ENCODE peak calls at places on chromosomes 11 and 22, in six cellular contexts. One of them, this sample, is unnamed.

GRCh38 chr11:117834838-117835443 is 10.4 kb upstream of the FXYD2 start:
- DNase-seq in suprapubic skin: no peak
- DNase-seq in skeletal muscle cell: no peak
- DNase-seq in stimulated activated CD4-positive, alpha-beta T cell treated with anti-CD3 and anti-CD28 coated beads, Interleukin-15, amount 100 ng/mL, for 24 hours: no peak
- DNase-seq in cerebellum: no peak
- DNase-seq in effector CD4-positive, alpha-beta T cell: no peak
- DNase-seq in this sample: no peak

GRCh38 chr22:43313497-43314474 is 29.4 kb downstream of the SCUBE1 start:
- DNase-seq in suprapubic skin: no peak
- DNase-seq in skeletal muscle cell: peak
- DNase-seq in stimulated activated CD4-positive, alpha-beta T cell treated with anti-CD3 and anti-CD28 coated beads, Interleukin-15, amount 100 ng/mL, for 24 hours: no peak
- DNase-seq in cerebellum: no peak
- DNase-seq in effector CD4-positive, alpha-beta T cell: no peak
- DNase-seq in this sample: peak

GRCh38 chr22:47125603-47126002 is 363.2 kb downstream of the TBC1D22A start:
- DNase-seq in suprapubic skin: peak
- DNase-seq in skeletal muscle cell: no peak
- DNase-seq in stimulated activated CD4-positive, alpha-beta T cell treated with anti-CD3 and anti-CD28 coated beads, Interleukin-15, amount 100 ng/mL, for 24 hours: no peak
- DNase-seq in cerebellum: no peak
- DNase-seq in effector CD4-positive, alpha-beta T cell: no peak
- DNase-seq in this sample: no peak

GRCh38 chr11:72222106-72222891 is 2.3 kb upstream of the INPPL1 start:
- DNase-seq in suprapubic skin: no peak
- DNase-seq in skeletal muscle cell: no peak
- DNase-seq in stimulated activated CD4-positive, alpha-beta T cell treated with anti-CD3 and anti-CD28 coated beads, Interleukin-15, amount 100 ng/mL, for 24 hours: no peak
- DNase-seq in cerebellum: no peak
- DNase-seq in effector CD4-positive, alpha-beta T cell: no peak
- DNase-seq in this sample: no peak

GRCh38 chr11:14538271-14538925 is 18.2 kb upstream of the PSMA1 start:
- DNase-seq in suprapubic skin: no peak
- DNase-seq in skeletal muscle cell: no peak
- DNase-seq in stimulated activated CD4-positive, alpha-beta T cell treated with anti-CD3 and anti-CD28 coated beads, Interleukin-15, amount 100 ng/mL, for 24 hours: no peak
- DNase-seq in cerebellum: peak
- DNase-seq in effector CD4-positive, alpha-beta T cell: no peak
- DNase-seq in this sample: no peak

GRCh38 chr11:85088286-85088685 is 538.9 kb downstream of the DLG2 start:
- DNase-seq in suprapubic skin: no peak
- DNase-seq in skeletal muscle cell: no peak
- DNase-seq in stimulated activated CD4-positive, alpha-beta T cell treated with anti-CD3 and anti-CD28 coated beads, Interleukin-15, amount 100 ng/mL, for 24 hours: no peak
- DNase-seq in cerebellum: no peak
- DNase-seq in effector CD4-positive, alpha-beta T cell: no peak
- DNase-seq in this sample: no peak

GRCh38 chr22:48666620-48667019 is 1161.1 kb downstream of the BRD1 start:
- DNase-seq in suprapubic skin: no peak
- DNase-seq in skeletal muscle cell: no peak
- DNase-seq in stimulated activated CD4-positive, alpha-beta T cell treated with anti-CD3 and anti-CD28 coated beads, Interleukin-15, amount 100 ng/mL, for 24 hours: no peak
- DNase-seq in cerebellum: no peak
- DNase-seq in effector CD4-positive, alpha-beta T cell: no peak
- DNase-seq in this sample: no peak

GRCh38 chr11:13939952-13940610 is 22.4 kb upstream of the SPON1 start:
- DNase-seq in suprapubic skin: no peak
- DNase-seq in skeletal muscle cell: no peak
- DNase-seq in stimulated activated CD4-positive, alpha-beta T cell treated with anti-CD3 and anti-CD28 coated beads, Interleukin-15, amount 100 ng/mL, for 24 hours: no peak
- DNase-seq in cerebellum: no peak
- DNase-seq in effector CD4-positive, alpha-beta T cell: no peak
- DNase-seq in this sample: no peak

GRCh38 chr22:29820941-29821789 is 16.9 kb downstream of the ASCC2 start:
- DNase-seq in suprapubic skin: peak
- DNase-seq in skeletal muscle cell: peak
- DNase-seq in stimulated activated CD4-positive, alpha-beta T cell treated with anti-CD3 and anti-CD28 coated beads, Interleukin-15, amount 100 ng/mL, for 24 hours: peak
- DNase-seq in cerebellum: no peak
- DNase-seq in effector CD4-positive, alpha-beta T cell: no peak
- DNase-seq in this sample: no peak

GRCh38 chr11:118911113-118911879 is 14.4 kb downstream of the BCL9L start:
- DNase-seq in suprapubic skin: peak
- DNase-seq in skeletal muscle cell: no peak
- DNase-seq in stimulated activated CD4-positive, alpha-beta T cell treated with anti-CD3 and anti-CD28 coated beads, Interleukin-15, amount 100 ng/mL, for 24 hours: peak
- DNase-seq in cerebellum: no peak
- DNase-seq in effector CD4-positive, alpha-beta T cell: no peak
- DNase-seq in this sample: no peak

This sample was measured in HAP-1.